ENCODE peak calls at places on chromosomes 12 and 14, in seven cellular contexts. One of them, this sample, is unnamed.

GRCh38 chr12:64137117-64137516 is 85.0 kb downstream of the KICS2 start:
- DNase-seq in progenitor cell of endocrine pancreas: no peak
- DNase-seq in GM10248: no peak
- DNase-seq in GM13977: no peak
- DNase-seq in GM20000: no peak
- DNase-seq in endothelial cell: no peak
- DNase-seq in Calu3: no peak
- DNase-seq in this sample: no peak

GRCh38 chr12:132405742-132406251 is 76.4 kb upstream of the GALNT9 start:
- DNase-seq in progenitor cell of endocrine pancreas: no peak
- DNase-seq in GM10248: no peak
- DNase-seq in GM13977: no peak
- DNase-seq in GM20000: no peak
- DNase-seq in endothelial cell: no peak
- DNase-seq in Calu3: no peak
- DNase-seq in this sample: no peak

GRCh38 chr14:75519826-75520692 is 2.2 kb upstream of the BATF start:
- DNase-seq in progenitor cell of endocrine pancreas: no peak
- DNase-seq in GM10248: no peak
- DNase-seq in GM13977: no peak
- DNase-seq in GM20000: no peak
- DNase-seq in endothelial cell: no peak
- DNase-seq in Calu3: no peak
- DNase-seq in this sample: no peak

GRCh38 chr14:68667313-68667791 is 125.5 kb downstream of the ZFP36L1 start:
- DNase-seq in progenitor cell of endocrine pancreas: no peak
- DNase-seq in GM10248: no peak
- DNase-seq in GM13977: no peak
- DNase-seq in GM20000: no peak
- DNase-seq in endothelial cell: no peak
- DNase-seq in Calu3: no peak
- DNase-seq in this sample: no peak

GRCh38 chr14:68216957-68217356 is 397.4 kb downstream of the RAD51B start:
- DNase-seq in progenitor cell of endocrine pancreas: no peak
- DNase-seq in GM10248: no peak
- DNase-seq in GM13977: no peak
- DNase-seq in GM20000: no peak
- DNase-seq in endothelial cell: no peak
- DNase-seq in Calu3: no peak
- DNase-seq in this sample: no peak

GRCh38 chr12:109625131-109625559 is 51.6 kb downstream of the MVK start:
- DNase-seq in progenitor cell of endocrine pancreas: no peak
- DNase-seq in GM10248: no peak
- DNase-seq in GM13977: no peak
- DNase-seq in GM20000: no peak
- DNase-seq in endothelial cell: no peak
- DNase-seq in Calu3: no peak
- DNase-seq in this sample: no peak

GRCh38 chr12:121792607-121793500 is 634 bp downstream of the RHOF start:
- DNase-seq in progenitor cell of endocrine pancreas: no peak
- DNase-seq in GM10248: peak
- DNase-seq in GM13977: peak
- DNase-seq in GM20000: peak
- DNase-seq in endothelial cell: no peak
- DNase-seq in Calu3: peak
- DNase-seq in this sample: peak

GRCh38 chr12:116520801-116521471 is 38.2 kb upstream of the MAP1LC3B2 start:
- DNase-seq in progenitor cell of endocrine pancreas: no peak
- DNase-seq in GM10248: no peak
- DNase-seq in GM13977: no peak
- DNase-seq in GM20000: no peak
- DNase-seq in endothelial cell: no peak
- DNase-seq in Calu3: no peak
- DNase-seq in this sample: no peak

GRCh38 chr14:20469890-20470858 is 968 bp downstream of the PNP start:
- DNase-seq in progenitor cell of endocrine pancreas: no peak
- DNase-seq in GM10248: peak
- DNase-seq in GM13977: peak
- DNase-seq in GM20000: peak
- DNase-seq in endothelial cell: peak
- DNase-seq in Calu3: peak
- DNase-seq in this sample: peak

GRCh38 chr14:25150934-25151790 is 101.2 kb upstream of the STXBP6 start:
- DNase-seq in progenitor cell of endocrine pancreas: no peak
- DNase-seq in GM10248: peak
- DNase-seq in GM13977: peak
- DNase-seq in GM20000: peak
- DNase-seq in endothelial cell: no peak
- DNase-seq in Calu3: no peak
- DNase-seq in this sample: no peak

GRCh38 chr12:86530996-86531655 is 274.9 kb upstream of the MGAT4C start:
- DNase-seq in progenitor cell of endocrine pancreas: no peak
- DNase-seq in GM10248: no peak
- DNase-seq in GM13977: no peak
- DNase-seq in GM20000: no peak
- DNase-seq in endothelial cell: no peak
- DNase-seq in Calu3: no peak
- DNase-seq in this sample: no peak

GRCh38 chr14:89681086-89682018 is 264.3 kb upstream of the FOXN3 start:
- DNase-seq in progenitor cell of endocrine pancreas: no peak
- DNase-seq in GM10248: peak
- DNase-seq in GM13977: peak
- DNase-seq in GM20000: peak
- DNase-seq in endothelial cell: no peak
- DNase-seq in Calu3: no peak
- DNase-seq in this sample: no peak

GRCh38 chr14:24297190-24297964 is 2.2 kb downstream of the DHRS1 start:
- DNase-seq in progenitor cell of endocrine pancreas: no peak
- DNase-seq in GM10248: no peak
- DNase-seq in GM13977: no peak
- DNase-seq in GM20000: no peak
- DNase-seq in endothelial cell: no peak
- DNase-seq in Calu3: peak
- DNase-seq in this sample: no peak

GRCh38 chr12:122981036-122981471 is 573 bp downstream of the ARL6IP4 start:
- DNase-seq in progenitor cell of endocrine pancreas: no peak
- DNase-seq in GM10248: no peak
- DNase-seq in GM13977: no peak
- DNase-seq in GM20000: peak
- DNase-seq in endothelial cell: peak
- DNase-seq in Calu3: no peak
- DNase-seq in this sample: no peak

GRCh38 chr14:68358978-68359861 is 433.6 kb downstream of the ZFP36L1 start:
- DNase-seq in progenitor cell of endocrine pancreas: no peak
- DNase-seq in GM10248: no peak
- DNase-seq in GM13977: peak
- DNase-seq in GM20000: no peak
- DNase-seq in endothelial cell: no peak
- DNase-seq in Calu3: no peak
- DNase-seq in this sample: no peak

GRCh38 chr12:114136656-114137055 is 170.5 kb upstream of the RBM19 start:
- DNase-seq in progenitor cell of endocrine pancreas: no peak
- DNase-seq in GM10248: no peak
- DNase-seq in GM13977: no peak
- DNase-seq in GM20000: no peak
- DNase-seq in endothelial cell: no peak
- DNase-seq in Calu3: no peak
- DNase-seq in this sample: no peak

GRCh38 chr12:12661086-12661485 is 34.9 kb downstream of the GPR19 start:
- DNase-seq in progenitor cell of endocrine pancreas: no peak
- DNase-seq in GM10248: no peak
- DNase-seq in GM13977: no peak
- DNase-seq in GM20000: no peak
- DNase-seq in endothelial cell: no peak
- DNase-seq in Calu3: no peak
- DNase-seq in this sample: no peak

GRCh38 chr12:96500686-96501085 is 11.3 kb downstream of the CFAP54 start:
- DNase-seq in progenitor cell of endocrine pancreas: no peak
- DNase-seq in GM10248: no peak
- DNase-seq in GM13977: no peak
- DNase-seq in GM20000: no peak
- DNase-seq in endothelial cell: no peak
- DNase-seq in Calu3: peak
- DNase-seq in this sample: no peak

GRCh38 chr12:70876952-70877351 is 43.6 kb downstream of the PTPRR start:
- DNase-seq in progenitor cell of endocrine pancreas: no peak
- DNase-seq in GM10248: no peak
- DNase-seq in GM13977: no peak
- DNase-seq in GM20000: no peak
- DNase-seq in endothelial cell: no peak
- DNase-seq in Calu3: no peak
- DNase-seq in this sample: no peak

GRCh38 chr12:91111366-91112321 is at the start of gene LUM:
- DNase-seq in progenitor cell of endocrine pancreas: no peak
- DNase-seq in GM10248: no peak
- DNase-seq in GM13977: no peak
- DNase-seq in GM20000: no peak
- DNase-seq in endothelial cell: no peak
- DNase-seq in Calu3: no peak
- DNase-seq in this sample: no peak

DNA sequence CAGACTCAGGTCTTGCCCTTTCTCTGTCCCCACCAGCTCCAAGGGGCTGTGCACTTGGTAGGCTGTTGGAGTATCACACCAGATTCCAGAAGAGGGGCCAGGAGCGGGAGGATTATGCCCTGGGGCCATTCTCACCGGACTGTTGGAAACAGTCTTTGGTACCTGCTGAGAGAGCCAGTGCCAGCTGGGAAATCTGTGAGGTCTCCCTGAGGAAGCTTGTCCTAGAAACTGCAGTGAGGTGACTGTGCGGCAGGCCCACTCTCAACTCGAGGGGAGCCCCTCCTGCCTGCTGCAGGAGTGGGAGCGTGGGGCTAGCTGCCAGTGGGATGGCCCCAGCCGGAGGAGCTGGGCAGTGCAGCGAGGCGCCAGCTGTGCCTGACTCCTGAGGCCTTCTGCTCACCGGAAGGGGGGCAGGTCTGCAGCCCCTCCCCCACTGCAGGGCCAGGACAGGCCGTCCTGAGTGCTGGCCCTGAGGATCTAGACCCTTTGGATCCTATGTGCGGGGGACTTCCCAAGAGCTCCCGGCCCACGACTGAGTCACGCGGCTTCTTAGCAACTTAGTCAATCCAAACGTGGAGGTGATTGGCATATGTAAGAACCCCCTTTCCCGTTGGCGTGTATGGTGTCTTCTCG is 295.2 kb downstream of the CACNA1C start:
- DNase-seq in progenitor cell of endocrine pancreas: no peak
- DNase-seq in GM10248: no peak
- DNase-seq in GM13977: no peak
- DNase-seq in GM20000: no peak
- DNase-seq in endothelial cell: no peak
- DNase-seq in Calu3: no peak
- DNase-seq in this sample: no peak
- TF ChIP-seq CTCF in progenitor cell of endocrine pancreas: no peak
- TF ChIP-seq CTCF in GM10248: no peak
- TF ChIP-seq CTCF in GM13977: no peak
- TF ChIP-seq CTCF in GM20000: no peak
- TF ChIP-seq CTCF in endothelial cell: no peak
- TF ChIP-seq CTCF in Calu3: no peak
- TF ChIP-seq CTCF in this sample: no peak

DNA sequence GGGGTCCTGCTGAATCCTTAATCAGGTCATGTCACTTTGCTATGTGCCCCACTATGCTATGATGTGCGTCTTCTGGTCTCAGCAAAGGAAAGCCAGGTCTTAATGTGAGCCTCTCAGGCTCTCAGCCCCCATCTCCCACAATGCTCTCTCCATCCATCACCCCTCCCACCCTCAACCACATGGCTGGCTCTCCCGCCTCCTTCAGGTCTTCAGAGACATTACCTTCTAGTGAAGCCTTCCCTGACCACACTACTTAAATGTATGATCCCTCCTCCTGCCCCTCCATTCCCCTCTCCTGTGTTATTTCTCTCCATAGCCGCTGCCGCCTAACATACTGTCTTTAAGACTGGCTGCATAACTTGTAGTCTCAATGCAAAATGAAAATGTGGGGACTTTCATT is 50.5 kb downstream of the KRT80 start:
- DNase-seq in progenitor cell of endocrine pancreas: no peak
- DNase-seq in GM10248: no peak
- DNase-seq in GM13977: no peak
- DNase-seq in GM20000: no peak
- DNase-seq in endothelial cell: no peak
- DNase-seq in Calu3: no peak
- DNase-seq in this sample: no peak
- TF ChIP-seq CTCF in progenitor cell of endocrine pancreas: peak
- TF ChIP-seq CTCF in GM10248: no peak
- TF ChIP-seq CTCF in GM13977: no peak
- TF ChIP-seq CTCF in GM20000: no peak
- TF ChIP-seq CTCF in endothelial cell: no peak
- TF ChIP-seq CTCF in Calu3: no peak
- TF ChIP-seq CTCF in this sample: no peak

GRCh38 chr12:58068706-58069105 is 127.3 kb downstream of the ATP23 start:
- DNase-seq in progenitor cell of endocrine pancreas: no peak
- DNase-seq in GM10248: no peak
- DNase-seq in GM13977: no peak
- DNase-seq in GM20000: no peak
- DNase-seq in endothelial cell: no peak
- DNase-seq in Calu3: no peak
- DNase-seq in this sample: no peak
- TF ChIP-seq CTCF in progenitor cell of endocrine pancreas: no peak
- TF ChIP-seq CTCF in GM10248: no peak
- TF ChIP-seq CTCF in GM13977: no peak
- TF ChIP-seq CTCF in GM20000: no peak
- TF ChIP-seq CTCF in endothelial cell: no peak
- TF ChIP-seq CTCF in Calu3: no peak
- TF ChIP-seq CTCF in this sample: no peak

GRCh38 chr12:94599189-94599588 is 51.2 kb downstream of the TMCC3 start:
- DNase-seq in progenitor cell of endocrine pancreas: no peak
- DNase-seq in GM10248: no peak
- DNase-seq in GM13977: no peak
- DNase-seq in GM20000: no peak
- DNase-seq in endothelial cell: no peak
- DNase-seq in Calu3: no peak
- DNase-seq in this sample: no peak
- TF ChIP-seq CTCF in progenitor cell of endocrine pancreas: no peak
- TF ChIP-seq CTCF in GM10248: no peak
- TF ChIP-seq CTCF in GM13977: no peak
- TF ChIP-seq CTCF in GM20000: no peak
- TF ChIP-seq CTCF in endothelial cell: no peak
- TF ChIP-seq CTCF in Calu3: no peak
- TF ChIP-seq CTCF in this sample: no peak

DNA sequence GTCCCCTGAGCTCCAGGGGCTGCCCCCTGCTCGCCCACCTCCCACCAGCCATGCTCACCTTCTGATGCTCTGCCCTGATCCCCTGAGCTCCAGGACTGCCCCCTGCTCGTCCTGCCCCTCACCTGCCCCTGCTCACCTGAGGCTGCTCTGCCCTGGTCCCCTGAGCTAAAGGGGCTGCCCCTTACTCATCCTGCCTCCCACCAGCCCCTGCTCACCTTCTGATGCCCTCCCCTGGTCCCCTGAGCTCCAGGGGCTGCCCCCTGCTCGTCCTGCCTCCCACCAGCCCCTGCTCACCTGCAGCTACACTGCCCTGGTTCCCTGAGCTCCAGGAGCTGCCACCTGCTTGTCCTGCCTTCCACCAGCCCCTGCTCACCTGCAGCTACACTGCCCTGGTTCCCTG is 247.2 kb downstream of the TMEM121 start:
- DNase-seq in progenitor cell of endocrine pancreas: no peak
- DNase-seq in GM10248: no peak
- DNase-seq in GM13977: no peak
- DNase-seq in GM20000: no peak
- DNase-seq in endothelial cell: no peak
- DNase-seq in Calu3: no peak
- DNase-seq in this sample: no peak
- TF ChIP-seq CTCF in progenitor cell of endocrine pancreas: no peak
- TF ChIP-seq CTCF in GM10248: no peak
- TF ChIP-seq CTCF in GM13977: no peak
- TF ChIP-seq CTCF in GM20000: no peak
- TF ChIP-seq CTCF in endothelial cell: no peak
- TF ChIP-seq CTCF in Calu3: no peak
- TF ChIP-seq CTCF in this sample: no peak

This sample was measured in natural killer cell.